ENCODE peak calls at places on chromosome 21, in nine cellular contexts. D is activated effector memory CD4-positive, alpha-beta T cell treated with Interleukin-2 at 50 U/mL for 16 hours; M is NCI-H1092 treated with DMSO at 0.1 percent for 48 hours; I is cardiac fibroblast; W is effector memory CD4-positive, alpha-beta T cell; F is pancreas; L is T-helper 9 cell; X is H4; V is HS-5. Q is an unnamed sample.

GRCh38 chr21:45607021-45607921 is 36.3 kb upstream of the PCBP3 start:
- DNase-seq in D (no peak), M (no peak), I (peak), W (peak), F (no peak), L (peak), X (peak), V (no peak), Q (no peak)

GRCh38 chr21:35195232-35195631 is 146.1 kb upstream of the RUNX1 start:
- DNase-seq in D (no peak), M (no peak), I (peak), W (no peak), F (no peak), L (no peak), X (no peak), V (no peak), Q (no peak)

GRCh38 chr21:37245151-37245550 is 22.0 kb downstream of the VPS26C start:
- DNase-seq in D (no peak), M (no peak), I (no peak), W (no peak), F (no peak), L (no peak), X (no peak), V (no peak), Q (peak)

GRCh38 chr21:42315296-42315891 is at the start of gene TFF3:
- DNase-seq in D (no peak), M (peak), I (no peak), W (no peak), F (peak), L (no peak), X (no peak), V (no peak), Q (peak)

GRCh38 chr21:35309316-35309715 is 260.2 kb upstream of the RUNX1 start:
- DNase-seq in D (no peak), M (no peak), I (no peak), W (no peak), F (no peak), L (no peak), X (no peak), V (no peak), Q (no peak)

GRCh38 chr21:45278156-45278911 is 9.4 kb downstream of the POFUT2 start:
- DNase-seq in D (no peak), M (no peak), I (no peak), W (no peak), F (no peak), L (no peak), X (no peak), V (no peak), Q (no peak)

GRCh38 chr21:42618713-42619112 is 34.7 kb upstream of the PDE9A start:
- DNase-seq in D (no peak), M (no peak), I (no peak), W (no peak), F (no peak), L (no peak), X (no peak), V (no peak), Q (no peak)

GRCh38 chr21:45067462-45068285 is 6.7 kb upstream of the ADARB1 start:
- DNase-seq in D (no peak), M (no peak), I (no peak), W (no peak), F (no peak), L (no peak), X (no peak), V (no peak), Q (no peak)

GRCh38 chr21:41836166-41837015 is 42.8 kb downstream of the PRDM15 start:
- DNase-seq in D (no peak), M (no peak), I (no peak), W (no peak), F (no peak), L (no peak), X (no peak), V (no peak), Q (no peak)

GRCh38 chr21:32545948-32546441 is 39.3 kb downstream of the TCP10L start:
- DNase-seq in D (no peak), M (no peak), I (peak), W (no peak), F (no peak), L (no peak), X (no peak), V (no peak), Q (no peak)

GRCh38 chr21:37538971-37539590 is 172.5 kb downstream of the DYRK1A start:
- DNase-seq in D (no peak), M (no peak), I (no peak), W (no peak), F (no peak), L (no peak), X (no peak), V (no peak), Q (no peak)

GRCh38 chr21:14864211-14865021 is 200.4 kb downstream of the NRIP1 start:
- DNase-seq in D (no peak), M (peak), I (peak), W (no peak), F (peak), L (no peak), X (peak), V (no peak), Q (peak)

GRCh38 chr21:41626038-41626437 is 118.1 kb upstream of the TMPRSS2 start:
- DNase-seq in D (no peak), M (no peak), I (no peak), W (no peak), F (no peak), L (no peak), X (no peak), V (no peak), Q (no peak)

GRCh38 chr21:20523191-20523590 is 475.0 kb upstream of the NCAM2 start:
- DNase-seq in D (no peak), M (no peak), I (no peak), W (no peak), F (no peak), L (no peak), X (no peak), V (no peak), Q (no peak)

GRCh38 chr21:19609611-19610010 is 1206.0 kb upstream of the TMPRSS15 start:
- DNase-seq in D (no peak), M (no peak), I (no peak), W (no peak), F (no peak), L (no peak), X (no peak), V (peak), Q (no peak)

GRCh38 chr21:41766051-41766882 is 585 bp downstream of the RIPK4 start:
- DNase-seq in D (no peak), M (no peak), I (no peak), W (no peak), F (no peak), L (no peak), X (no peak), V (no peak), Q (no peak)

GRCh38 chr21:33036430-33037162 is 10.9 kb downstream of the OLIG2 start:
- DNase-seq in D (no peak), M (no peak), I (peak), W (no peak), F (no peak), L (no peak), X (peak), V (peak), Q (no peak)

GRCh38 chr21:44964381-44964780 is 24.6 kb downstream of the SLX9 start:
- DNase-seq in D (no peak), M (no peak), I (no peak), W (no peak), F (no peak), L (no peak), X (no peak), V (no peak), Q (no peak)

GRCh38 chr21:38831526-38832467 is 26.1 kb downstream of the ETS2 start:
- DNase-seq in D (no peak), M (no peak), I (peak), W (peak), F (peak), L (no peak), X (peak), V (peak), Q (peak)

Q was measured in Caco-2.